ENCODE peak calls at places on chromosomes 13 and 19, in four cellular contexts. One of them, this sample, is unnamed.

GRCh38 chr19:41226053-41226873 is 7.2 kb downstream of the AXL start:
- DNase-seq in CD8-positive, alpha-beta T cell: no peak
- DNase-seq in ascending aorta: peak; percentile 37
- DNase-seq in lower lobe of right lung: peak; percentile 72
- DNase-seq in this sample: peak; percentile 26

GRCh38 chr13:102897371-102898138 is 51.7 kb downstream of the ERCC5 start:
- DNase-seq in ascending aorta: no peak
- DNase-seq in CD8-positive, alpha-beta T cell: no peak
- DNase-seq in lower lobe of right lung: no peak
- DNase-seq in this sample: no peak

GRCh38 chr13:42078113-42078769 is 29.8 kb downstream of the DGKH start:
- DNase-seq in CD8-positive, alpha-beta T cell: no peak
- DNase-seq in ascending aorta: no peak
- DNase-seq in lower lobe of right lung: no peak
- DNase-seq in this sample: no peak

GRCh38 chr13:50291611-50292010 is 276.4 kb downstream of the KCNRG start:
- DNase-seq in CD8-positive, alpha-beta T cell: no peak
- DNase-seq in ascending aorta: no peak
- DNase-seq in lower lobe of right lung: no peak
- DNase-seq in this sample: no peak

GRCh38 chr19:632228-633067 is 889 bp downstream of the POLRMT start:
- DNase-seq in ascending aorta: no peak
- DNase-seq in CD8-positive, alpha-beta T cell: no peak
- DNase-seq in lower lobe of right lung: peak; percentile 73
- DNase-seq in this sample: no peak

GRCh38 chr13:93554514-93554913 is 327.9 kb downstream of the GPC6 start:
- DNase-seq in CD8-positive, alpha-beta T cell: no peak
- DNase-seq in lower lobe of right lung: no peak
- DNase-seq in ascending aorta: no peak
- DNase-seq in this sample: no peak

GRCh38 chr19:7492142-7493055 is 3.6 kb upstream of the PEX11G start:
- DNase-seq in CD8-positive, alpha-beta T cell: no peak
- DNase-seq in ascending aorta: no peak
- DNase-seq in lower lobe of right lung: no peak
- DNase-seq in this sample: no peak

GRCh38 chr13:27658569-27658968 is 36.9 kb downstream of the POLR1D start:
- DNase-seq in lower lobe of right lung: no peak
- DNase-seq in CD8-positive, alpha-beta T cell: no peak
- DNase-seq in ascending aorta: no peak
- DNase-seq in this sample: no peak

GRCh38 chr13:39779337-39780270 is 124.1 kb downstream of the COG6 start:
- DNase-seq in lower lobe of right lung: no peak
- DNase-seq in CD8-positive, alpha-beta T cell: peak; percentile 29
- DNase-seq in ascending aorta: no peak
- DNase-seq in this sample: peak; percentile 65

GRCh38 chr13:114259974-114260373 is 21.4 kb upstream of the UPF3A start:
- DNase-seq in ascending aorta: no peak
- DNase-seq in CD8-positive, alpha-beta T cell: no peak
- DNase-seq in lower lobe of right lung: no peak
- DNase-seq in this sample: no peak

GRCh38 chr19:4375164-4375619 is 25.2 kb downstream of the SH3GL1 start:
- DNase-seq in ascending aorta: no peak
- DNase-seq in lower lobe of right lung: peak; percentile 81
- DNase-seq in CD8-positive, alpha-beta T cell: no peak
- DNase-seq in this sample: no peak

GRCh38 chr13:21216332-21216731 is 39.9 kb downstream of the MRPL57 start:
- DNase-seq in lower lobe of right lung: no peak
- DNase-seq in CD8-positive, alpha-beta T cell: no peak
- DNase-seq in ascending aorta: no peak
- DNase-seq in this sample: no peak

GRCh38 chr13:113009743-113010509 is 40.9 kb downstream of the MCF2L start:
- DNase-seq in ascending aorta: no peak
- DNase-seq in lower lobe of right lung: no peak
- DNase-seq in CD8-positive, alpha-beta T cell: no peak
- DNase-seq in this sample: no peak

GRCh38 chr13:98022210-98022609 is 68.7 kb downstream of the IPO5 start:
- DNase-seq in CD8-positive, alpha-beta T cell: no peak
- DNase-seq in ascending aorta: no peak
- DNase-seq in lower lobe of right lung: no peak
- DNase-seq in this sample: no peak

GRCh38 chr13:111658150-111659100 is 338.0 kb downstream of the TEX29 start:
- DNase-seq in ascending aorta: no peak
- DNase-seq in CD8-positive, alpha-beta T cell: no peak
- DNase-seq in lower lobe of right lung: no peak
- DNase-seq in this sample: no peak

GRCh38 chr19:3413796-3414327 is 47.5 kb downstream of the NFIC start:
- DNase-seq in lower lobe of right lung: no peak
- DNase-seq in ascending aorta: no peak
- DNase-seq in CD8-positive, alpha-beta T cell: no peak
- DNase-seq in this sample: no peak

GRCh38 chr13:82506805-82507404 is 1375.4 kb downstream of the SLITRK1 start:
- DNase-seq in CD8-positive, alpha-beta T cell: no peak
- DNase-seq in lower lobe of right lung: no peak
- DNase-seq in ascending aorta: no peak
- DNase-seq in this sample: no peak

GRCh38 chr19:41532526-41532925 is 43.4 kb upstream of the CEACAM21 start:
- DNase-seq in lower lobe of right lung: no peak
- DNase-seq in CD8-positive, alpha-beta T cell: no peak
- DNase-seq in ascending aorta: no peak
- DNase-seq in this sample: no peak

GRCh38 chr13:47117268-47117667 is 220.4 kb upstream of the HTR2A start:
- DNase-seq in CD8-positive, alpha-beta T cell: no peak
- DNase-seq in ascending aorta: no peak
- DNase-seq in lower lobe of right lung: no peak
- DNase-seq in this sample: no peak

GRCh38 chr19:23774156-23774971 is 15.7 kb upstream of the ZNF681 start:
- DNase-seq in lower lobe of right lung: no peak
- DNase-seq in ascending aorta: no peak
- DNase-seq in CD8-positive, alpha-beta T cell: no peak
- DNase-seq in this sample: no peak

DNA sequence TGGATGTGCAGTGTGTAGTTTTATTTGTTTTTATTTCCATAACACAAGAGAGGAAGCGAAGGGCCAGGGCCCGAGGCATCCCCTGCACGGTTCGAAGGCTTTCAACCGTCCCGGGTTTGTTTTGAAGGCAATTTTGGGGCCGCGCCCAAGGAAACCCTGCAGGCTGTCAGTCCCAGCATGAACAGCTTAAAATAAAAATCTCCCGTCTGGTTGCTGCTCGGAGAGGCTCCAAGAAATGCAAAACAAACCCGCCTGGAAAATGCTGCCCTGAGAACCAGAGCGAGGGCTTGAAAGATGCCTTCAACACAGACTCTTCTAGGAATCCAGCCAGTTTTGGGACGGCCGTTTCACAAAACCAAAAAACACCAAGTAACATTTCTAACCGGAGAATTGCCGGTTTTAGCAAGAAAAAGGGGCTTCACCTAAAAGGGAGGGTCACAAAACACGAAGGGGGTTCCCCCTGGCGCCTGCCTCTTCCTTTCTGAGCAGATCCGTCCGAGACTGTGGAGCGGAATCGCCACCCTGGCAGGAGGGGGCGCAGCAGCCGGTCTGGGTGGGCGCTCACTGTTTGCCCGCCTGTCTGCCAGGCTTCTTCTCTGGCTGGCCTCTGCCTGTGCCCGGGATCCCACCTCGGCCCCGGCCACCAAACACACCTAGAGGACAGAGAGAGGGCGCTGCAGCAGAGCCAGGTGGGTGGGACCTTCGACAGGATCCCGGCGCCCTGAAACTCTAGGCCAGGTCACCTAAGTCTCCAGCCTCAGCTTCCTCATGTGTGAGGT is 15.8 kb downstream of the LSM4 start:
- DNase-seq in lower lobe of right lung: no peak
- DNase-seq in CD8-positive, alpha-beta T cell: no peak
- DNase-seq in ascending aorta: no peak
- DNase-seq in this sample: no peak
- TF ChIP-seq CTCF in lower lobe of right lung: peak; percentile 10
- TF ChIP-seq CTCF in CD8-positive, alpha-beta T cell: no peak
- TF ChIP-seq CTCF in ascending aorta: peak; percentile 21
- TF ChIP-seq CTCF in this sample: no peak

GRCh38 chr13:30551194-30551593 is 66.5 kb upstream of the USPL1 start:
- DNase-seq in lower lobe of right lung: no peak
- DNase-seq in CD8-positive, alpha-beta T cell: no peak
- DNase-seq in ascending aorta: no peak
- DNase-seq in this sample: no peak
- TF ChIP-seq CTCF in lower lobe of right lung: peak; percentile 40
- TF ChIP-seq CTCF in CD8-positive, alpha-beta T cell: peak; percentile 33
- TF ChIP-seq CTCF in ascending aorta: no peak
- TF ChIP-seq CTCF in this sample: peak; percentile 51

GRCh38 chr19:49338691-49339363 is 3.6 kb downstream of the CD37 start:
- DNase-seq in CD8-positive, alpha-beta T cell: no peak
- DNase-seq in ascending aorta: no peak
- DNase-seq in lower lobe of right lung: peak; percentile 93
- DNase-seq in this sample: no peak
- TF ChIP-seq CTCF in CD8-positive, alpha-beta T cell: no peak
- TF ChIP-seq CTCF in ascending aorta: no peak
- TF ChIP-seq CTCF in lower lobe of right lung: no peak
- TF ChIP-seq CTCF in this sample: no peak

GRCh38 chr19:13090511-13091231 is 12.0 kb downstream of the LYL1 start:
- DNase-seq in ascending aorta: no peak
- DNase-seq in CD8-positive, alpha-beta T cell: no peak
- DNase-seq in lower lobe of right lung: no peak
- DNase-seq in this sample: no peak

GRCh38 chr19:13092608-13093260 is 9.9 kb downstream of the LYL1 start:
- DNase-seq in ascending aorta: no peak
- DNase-seq in CD8-positive, alpha-beta T cell: no peak
- DNase-seq in lower lobe of right lung: no peak
- DNase-seq in this sample: no peak

GRCh38 chr19:13091400-13092161 is 11.1 kb downstream of the LYL1 start:
- DNase-seq in CD8-positive, alpha-beta T cell: no peak
- DNase-seq in ascending aorta: peak; percentile 66
- DNase-seq in lower lobe of right lung: no peak
- DNase-seq in this sample: no peak

GRCh38 chr19:13093407-13094284 is 9.0 kb downstream of the LYL1 start:
- DNase-seq in CD8-positive, alpha-beta T cell: peak; percentile 69
- DNase-seq in ascending aorta: no peak
- DNase-seq in lower lobe of right lung: peak; percentile 90
- DNase-seq in this sample: peak; percentile 68

DNA sequence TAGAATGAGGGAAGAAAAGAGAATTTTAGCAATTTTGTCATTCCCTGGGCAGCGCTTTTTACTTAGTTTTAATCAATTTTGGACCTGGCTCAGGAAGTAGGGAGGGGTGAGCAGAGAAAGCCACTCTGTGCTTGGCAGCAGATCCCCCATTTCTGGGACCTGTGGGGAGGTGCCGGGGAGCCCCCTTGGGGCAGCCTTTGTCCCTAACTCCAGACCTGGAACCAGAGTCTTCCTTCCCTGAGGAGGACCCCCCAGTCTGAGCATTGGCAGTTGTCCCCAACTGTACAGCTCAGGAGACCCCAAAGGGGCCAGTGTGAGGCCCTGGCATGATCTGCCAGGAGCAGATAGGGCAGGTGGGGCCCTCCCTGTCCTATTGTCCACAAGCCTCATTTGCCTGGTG is 10.5 kb downstream of the LYL1 start:
- DNase-seq in ascending aorta: no peak
- DNase-seq in lower lobe of right lung: no peak
- DNase-seq in CD8-positive, alpha-beta T cell: no peak
- DNase-seq in this sample: no peak
- TF ChIP-seq CTCF in ascending aorta: no peak
- TF ChIP-seq CTCF in lower lobe of right lung: no peak
- TF ChIP-seq CTCF in CD8-positive, alpha-beta T cell: no peak
- TF ChIP-seq CTCF in this sample: no peak

GRCh38 chr13:77698211-77699058 is 948 bp downstream of the SLAIN1 start:
- DNase-seq in ascending aorta: no peak
- DNase-seq in lower lobe of right lung: peak; percentile 56
- DNase-seq in CD8-positive, alpha-beta T cell: peak; percentile 23
- DNase-seq in this sample: peak; percentile 44
- TF ChIP-seq CTCF in ascending aorta: no peak
- TF ChIP-seq CTCF in lower lobe of right lung: no peak
- TF ChIP-seq CTCF in CD8-positive, alpha-beta T cell: no peak
- TF ChIP-seq CTCF in this sample: no peak

GRCh38 chr19:54415208-54415900 is at the start of gene TTYH1:
- DNase-seq in lower lobe of right lung: no peak
- DNase-seq in ascending aorta: no peak
- DNase-seq in CD8-positive, alpha-beta T cell: peak; percentile 26
- DNase-seq in this sample: peak; percentile 28
- TF ChIP-seq CTCF in lower lobe of right lung: peak; percentile 18
- TF ChIP-seq CTCF in ascending aorta: no peak
- TF ChIP-seq CTCF in CD8-positive, alpha-beta T cell: peak; percentile 49
- TF ChIP-seq CTCF in this sample: no peak